ENCODE peak calls at places on chromosome 1, in five cellular contexts. One of them, this sample, is unnamed.

GRCh38 chr1:24481098-24481497 is 21.5 kb upstream of the RCAN3 start:
- DNase-seq in cardiac muscle cell: no peak
- DNase-seq in neural crest cell: no peak
- DNase-seq in brain microvascular endothelial cell: no peak
- DNase-seq in NCI-H1417 treated with DMSO at 0.1 percent for 48 hours: no peak
- DNase-seq in this sample: no peak

GRCh38 chr1:233627376-233627775 is 13.5 kb downstream of the KCNK1 start:
- DNase-seq in cardiac muscle cell: no peak
- DNase-seq in NCI-H1417 treated with DMSO at 0.1 percent for 48 hours: no peak
- DNase-seq in brain microvascular endothelial cell: no peak
- DNase-seq in neural crest cell: no peak
- DNase-seq in this sample: no peak

GRCh38 chr1:44553127-44553758 is 121.0 kb downstream of the TMEM53 start:
- DNase-seq in NCI-H1417 treated with DMSO at 0.1 percent for 48 hours: no peak
- DNase-seq in neural crest cell: no peak
- DNase-seq in brain microvascular endothelial cell: no peak
- DNase-seq in cardiac muscle cell: no peak
- DNase-seq in this sample: no peak

GRCh38 chr1:185499986-185500626 is 183.1 kb upstream of the IVNS1ABP start:
- DNase-seq in brain microvascular endothelial cell: peak; percentile 92
- DNase-seq in NCI-H1417 treated with DMSO at 0.1 percent for 48 hours: no peak
- DNase-seq in neural crest cell: no peak
- DNase-seq in cardiac muscle cell: peak; percentile 73
- DNase-seq in this sample: no peak

GRCh38 chr1:118963456-118964430 is 24.4 kb downstream of the TBX15 start:
- DNase-seq in brain microvascular endothelial cell: peak; percentile 95
- DNase-seq in NCI-H1417 treated with DMSO at 0.1 percent for 48 hours: no peak
- DNase-seq in neural crest cell: no peak
- DNase-seq in cardiac muscle cell: peak; percentile 90
- DNase-seq in this sample: no peak

GRCh38 chr1:39321979-39322378 is 117.5 kb downstream of the MACF1 start:
- DNase-seq in NCI-H1417 treated with DMSO at 0.1 percent for 48 hours: no peak
- DNase-seq in brain microvascular endothelial cell: no peak
- DNase-seq in cardiac muscle cell: no peak
- DNase-seq in neural crest cell: no peak
- DNase-seq in this sample: no peak

GRCh38 chr1:198122693-198123092 is 34.1 kb upstream of the NEK7 start:
- DNase-seq in cardiac muscle cell: peak; percentile 43
- DNase-seq in neural crest cell: no peak
- DNase-seq in NCI-H1417 treated with DMSO at 0.1 percent for 48 hours: no peak
- DNase-seq in brain microvascular endothelial cell: no peak
- DNase-seq in this sample: no peak

GRCh38 chr1:6475381-6476133 is 9.6 kb upstream of the TNFRSF25 start:
- DNase-seq in cardiac muscle cell: no peak
- DNase-seq in NCI-H1417 treated with DMSO at 0.1 percent for 48 hours: no peak
- DNase-seq in brain microvascular endothelial cell: no peak
- DNase-seq in neural crest cell: peak; percentile 65
- DNase-seq in this sample: no peak

GRCh38 chr1:55478742-55479141 is 263.6 kb upstream of the USP24 start:
- DNase-seq in neural crest cell: no peak
- DNase-seq in brain microvascular endothelial cell: no peak
- DNase-seq in NCI-H1417 treated with DMSO at 0.1 percent for 48 hours: no peak
- DNase-seq in cardiac muscle cell: peak; percentile 56
- DNase-seq in this sample: no peak

GRCh38 chr1:11967028-11967547 is 13.2 kb upstream of the MFN2 start:
- DNase-seq in brain microvascular endothelial cell: no peak
- DNase-seq in NCI-H1417 treated with DMSO at 0.1 percent for 48 hours: no peak
- DNase-seq in cardiac muscle cell: peak; percentile 58
- DNase-seq in neural crest cell: no peak
- DNase-seq in this sample: peak; percentile 38

GRCh38 chr1:203124546-203125317 is 2.8 kb upstream of the ADORA1 start:
- DNase-seq in cardiac muscle cell: no peak
- DNase-seq in brain microvascular endothelial cell: no peak
- DNase-seq in NCI-H1417 treated with DMSO at 0.1 percent for 48 hours: no peak
- DNase-seq in neural crest cell: no peak
- DNase-seq in this sample: no peak

GRCh38 chr1:171141336-171142051 is 43.6 kb upstream of the FMO2 start:
- DNase-seq in NCI-H1417 treated with DMSO at 0.1 percent for 48 hours: no peak
- DNase-seq in brain microvascular endothelial cell: peak; percentile 73
- DNase-seq in neural crest cell: no peak
- DNase-seq in cardiac muscle cell: peak; percentile 100
- DNase-seq in this sample: no peak

GRCh38 chr1:202254454-202255252 is 61.1 kb downstream of the LGR6 start:
- DNase-seq in NCI-H1417 treated with DMSO at 0.1 percent for 48 hours: no peak
- DNase-seq in neural crest cell: no peak
- DNase-seq in brain microvascular endothelial cell: no peak
- DNase-seq in cardiac muscle cell: no peak
- DNase-seq in this sample: no peak

GRCh38 chr1:119090250-119090649 is 50.2 kb downstream of the WARS2 start:
- DNase-seq in brain microvascular endothelial cell: no peak
- DNase-seq in NCI-H1417 treated with DMSO at 0.1 percent for 48 hours: no peak
- DNase-seq in cardiac muscle cell: no peak
- DNase-seq in neural crest cell: no peak
- DNase-seq in this sample: no peak

GRCh38 chr1:156102634-156103511 is 11.6 kb upstream of the LMNA start:
- DNase-seq in brain microvascular endothelial cell: no peak
- DNase-seq in NCI-H1417 treated with DMSO at 0.1 percent for 48 hours: no peak
- DNase-seq in cardiac muscle cell: peak; percentile 54
- DNase-seq in neural crest cell: no peak
- DNase-seq in this sample: no peak

GRCh38 chr1:93712741-93713140 is 31.1 kb upstream of the BCAR3 start:
- DNase-seq in cardiac muscle cell: no peak
- DNase-seq in NCI-H1417 treated with DMSO at 0.1 percent for 48 hours: no peak
- DNase-seq in neural crest cell: no peak
- DNase-seq in brain microvascular endothelial cell: no peak
- DNase-seq in this sample: no peak

GRCh38 chr1:9324246-9325096 is 31.8 kb downstream of the SPSB1 start:
- DNase-seq in NCI-H1417 treated with DMSO at 0.1 percent for 48 hours: no peak
- DNase-seq in cardiac muscle cell: no peak
- DNase-seq in neural crest cell: peak; percentile 22
- DNase-seq in brain microvascular endothelial cell: no peak
- DNase-seq in this sample: no peak

GRCh38 chr1:235417101-235417697 is 50.0 kb downstream of the TBCE start:
- DNase-seq in cardiac muscle cell: peak; percentile 87
- DNase-seq in brain microvascular endothelial cell: peak; percentile 88
- DNase-seq in NCI-H1417 treated with DMSO at 0.1 percent for 48 hours: no peak
- DNase-seq in neural crest cell: peak; percentile 74
- DNase-seq in this sample: peak; percentile 62

GRCh38 chr1:208455821-208456220 is 211.6 kb upstream of the PLXNA2 start:
- DNase-seq in cardiac muscle cell: no peak
- DNase-seq in neural crest cell: no peak
- DNase-seq in brain microvascular endothelial cell: peak; percentile 12
- DNase-seq in NCI-H1417 treated with DMSO at 0.1 percent for 48 hours: no peak
- DNase-seq in this sample: peak; percentile 30

GRCh38 chr1:161484613-161485012 is 20.6 kb upstream of the FCGR2A start:
- DNase-seq in neural crest cell: no peak
- DNase-seq in cardiac muscle cell: peak; percentile 10
- DNase-seq in NCI-H1417 treated with DMSO at 0.1 percent for 48 hours: no peak
- DNase-seq in brain microvascular endothelial cell: no peak
- DNase-seq in this sample: no peak

GRCh38 chr1:151590961-151591360 is 20.9 kb upstream of the SNX27 start:
- DNase-seq in brain microvascular endothelial cell: no peak
- DNase-seq in neural crest cell: no peak
- DNase-seq in cardiac muscle cell: no peak
- DNase-seq in NCI-H1417 treated with DMSO at 0.1 percent for 48 hours: no peak
- DNase-seq in this sample: no peak

This sample was measured in NCI-H2227 treated with DMSO at 0.1 percent for 48 hours.